ENCODE peak calls at places on chromosomes 13 and 19, in eight cellular contexts. S is heart left ventricle, H is adrenal gland, I is colonic mucosa, A is Caco-2, P is hepatocyte, Y is osteoblast, C is tibial nerve. R is an unnamed sample. For H3K4me1 and H3K36me3, the result is how much of the 10 kb centered on the place peaks cover.

GRCh38 chr19:29154163-29154562 is 58.8 kb downstream of the UQCRFS1 start:
- DNase-seq in S (no peak), H (no peak), I (no peak), A (no peak), P (no peak), Y (no peak), C (no peak), R (no peak)

GRCh38 chr13:34926513-34926912 is 15.6 kb upstream of the NBEA start:
- DNase-seq in S (no peak), H (no peak), I (no peak), A (no peak), P (peak), Y (no peak), C (no peak), R (no peak)

GRCh38 chr19:12802267-12803106 is 618 bp downstream of the THSD8 start:
- DNase-seq in S (no peak), H (peak), I (peak), A (no peak), P (no peak), Y (peak), C (no peak), R (no peak)

GRCh38 chr19:34148672-34149185 is 23.6 kb upstream of the LSM14A start:
- DNase-seq in S (no peak), H (no peak), I (no peak), A (no peak), P (no peak), Y (no peak), C (no peak), R (no peak)

GRCh38 chr13:25738342-25738771 is 313.5 kb downstream of the SHISA2 start:
- DNase-seq in S (no peak), H (peak), I (peak), A (no peak), P (peak), Y (no peak), C (no peak), R (no peak)

GRCh38 chr13:75357576-75358295 is 124.2 kb downstream of the TBC1D4 start:
- DNase-seq in S (no peak), H (peak), I (no peak), A (peak), P (peak), Y (peak), C (no peak), R (no peak)

GRCh38 chr13:33649212-33649917 is 168.6 kb upstream of the RFC3 start:
- DNase-seq in S (no peak), H (peak), I (no peak), A (no peak), P (no peak), Y (peak), C (no peak), R (no peak)

GRCh38 chr13:45542391-45542790 is 73.1 kb downstream of the ERICH6B start:
- DNase-seq in S (no peak), H (no peak), I (no peak), A (no peak), P (no peak), Y (no peak), C (no peak), R (no peak)

GRCh38 chr19:2315818-2316353 is 7.9 kb upstream of the LINGO3 start:
- DNase-seq in S (peak), H (peak), I (peak), A (no peak), P (peak), Y (peak), C (peak), R (peak)

GRCh38 chr13:72151241-72151640 is 284.2 kb upstream of the DACH1 start:
- DNase-seq in S (no peak), H (no peak), I (no peak), A (no peak), P (no peak), Y (no peak), C (no peak), R (no peak)

DNA sequence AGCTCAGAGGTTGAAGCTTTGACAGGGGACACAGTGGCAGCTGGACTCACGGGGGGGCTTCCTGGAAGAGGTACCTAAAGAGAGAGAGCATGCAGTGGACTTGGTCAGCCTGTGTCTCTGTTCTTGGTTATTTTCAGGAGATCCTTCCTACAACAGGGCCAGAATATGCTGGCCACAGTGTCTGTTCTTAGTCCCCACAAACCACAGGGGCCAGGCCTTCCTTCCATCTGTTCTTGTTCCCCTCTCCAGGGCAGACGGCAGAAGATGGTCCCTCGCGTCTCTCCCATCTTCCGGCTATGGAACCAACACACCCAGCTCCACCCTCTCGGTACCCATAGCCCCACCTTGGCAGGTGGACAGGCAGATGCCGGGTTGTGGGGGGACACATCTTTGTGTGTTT is 24.8 kb downstream of the MAST3 start:
- DNase-seq in S (no peak), H (no peak), I (no peak), A (no peak), P (no peak), Y (no peak), C (no peak), R (no peak)
- H3K4me1 ChIP-seq in S (under half), H (under half), I (under half), A (under half), P (under half), Y (under half), C (under half), R (under half)

GRCh38 chr19:15104003-15104402 is 3.2 kb upstream of the SYDE1 start:
- DNase-seq in S (no peak), H (no peak), I (no peak), A (no peak), P (no peak), Y (peak), C (no peak), R (no peak)

GRCh38 chr19:15105044-15105443 is 2.2 kb upstream of the SYDE1 start:
- DNase-seq in S (no peak), H (no peak), I (no peak), A (no peak), P (no peak), Y (no peak), C (no peak), R (no peak)

GRCh38 chr19:15107056-15108010 is at the start of gene SYDE1:
- DNase-seq in S (peak), H (peak), I (no peak), A (peak), P (peak), Y (peak), C (no peak), R (peak)

GRCh38 chr19:15101479-15102082 is 5.6 kb upstream of the SYDE1 start:
- DNase-seq in S (no peak), H (peak), I (peak), A (no peak), P (peak), Y (peak), C (peak), R (no peak)

GRCh38 chr19:15104411-15104810 is 2.8 kb upstream of the SYDE1 start:
- DNase-seq in S (no peak), H (no peak), I (no peak), A (no peak), P (no peak), Y (peak), C (no peak), R (no peak)
- H3K36me3 ChIP-seq in S (under half), H (under half), I (under half), A (under half), P (under half), Y (under half), C (under half), R (under half)

GRCh38 chr19:4060621-4061177 is 6.0 kb downstream of the ZBTB7A start:
- DNase-seq in S (no peak), H (no peak), I (peak), A (no peak), P (peak), Y (peak), C (no peak), R (no peak)

GRCh38 chr19:4057913-4058695 is 8.6 kb downstream of the ZBTB7A start:
- DNase-seq in S (peak), H (peak), I (peak), A (peak), P (peak), Y (peak), C (peak), R (peak)

GRCh38 chr19:4059493-4059880 is 7.2 kb downstream of the ZBTB7A start:
- DNase-seq in S (no peak), H (no peak), I (peak), A (no peak), P (peak), Y (peak), C (no peak), R (no peak)

GRCh38 chr19:4059931-4060620 is 6.6 kb downstream of the ZBTB7A start:
- DNase-seq in S (peak), H (peak), I (peak), A (no peak), P (peak), Y (peak), C (peak), R (no peak)

DNA sequence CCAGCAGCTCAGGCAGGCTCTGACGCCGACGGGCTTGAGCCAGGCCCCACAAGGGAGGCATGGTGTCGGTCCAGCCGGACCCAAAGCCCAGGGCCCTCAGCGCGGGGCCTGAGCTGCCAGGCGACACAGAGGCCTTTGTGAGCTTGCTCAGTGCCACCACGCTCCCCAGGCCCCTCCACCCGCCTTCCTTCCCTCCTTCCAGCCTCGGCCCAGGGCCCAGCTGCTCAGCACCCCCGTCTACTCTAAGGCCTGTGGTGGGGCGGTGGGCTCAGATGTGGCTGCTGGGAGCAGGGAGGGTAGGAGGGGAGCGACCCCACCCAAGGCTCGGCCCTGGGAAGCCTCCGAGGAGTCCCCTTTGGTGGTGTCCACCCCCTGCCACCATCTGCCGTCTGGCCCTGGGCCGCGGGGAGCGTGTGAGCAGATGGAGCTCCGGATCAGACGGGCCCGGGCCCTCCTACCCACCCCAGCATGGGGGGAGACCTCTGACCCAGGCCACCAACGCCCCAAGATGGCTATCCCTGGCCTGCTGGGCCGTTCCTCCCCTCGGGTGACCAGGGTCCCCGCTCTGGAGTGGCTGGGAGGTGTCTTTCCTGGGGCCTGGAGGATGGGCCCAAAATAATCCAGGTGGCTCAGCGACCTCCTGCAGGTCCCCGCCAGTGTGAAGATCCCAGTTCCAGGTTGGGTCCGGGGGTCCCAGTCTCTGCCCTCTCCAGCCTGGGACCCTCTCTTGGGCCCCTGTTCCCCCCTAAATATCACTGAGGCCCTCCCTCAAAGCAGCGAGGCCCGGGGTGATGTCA is 7.8 kb downstream of the ZBTB7A start:
- DNase-seq in S (no peak), H (no peak), I (peak), A (no peak), P (no peak), Y (peak), C (no peak), R (peak)
- H3K4me1 ChIP-seq in S (half or more), H (half or more), I (half or more), A (under half), P (half or more), Y (half or more), C (half or more), R (under half)

GRCh38 chr19:45071545-45071938 is 4.7 kb downstream of the ZNF296 start:
- DNase-seq in S (no peak), H (no peak), I (no peak), A (no peak), P (no peak), Y (peak), C (no peak), R (no peak)
- H3K36me3 ChIP-seq in S (half or more), H (under half), I (under half), A (under half), P (under half), Y (under half), C (under half), R (under half)

R was measured in aorta.